ENCODE peak calls at places on chromosomes 6 and 20, in six cellular contexts. S, M, F, D, O and X are unnamed samples.

GRCh38 chr6:24524801-24525200 is 30.0 kb downstream of the ALDH5A1 start:
- DNase-seq in M (no peak), D (peak), O (no peak), S (no peak), F (no peak), X (peak)

GRCh38 chr20:8667306-8667705 is 401.6 kb upstream of the PLCB4 start:
- DNase-seq in F (no peak), D (no peak), O (no peak), M (no peak), S (no peak), X (no peak)

GRCh38 chr6:80269331-80269730 is 162.9 kb downstream of the BCKDHB start:
- DNase-seq in F (no peak), D (no peak), S (no peak), O (no peak), M (no peak), X (no peak)

GRCh38 chr6:148382856-148383255 is 40.2 kb downstream of the SASH1 start:
- DNase-seq in O (no peak), M (no peak), D (no peak), F (no peak), S (no peak), X (no peak)

GRCh38 chr6:36728289-36729168 is 30.9 kb downstream of the RAB44 start:
- DNase-seq in O (no peak), M (no peak), S (no peak), D (no peak), F (no peak), X (no peak)

GRCh38 chr20:3172933-3173581 is at the start of gene LZTS3:
- DNase-seq in O (peak), D (peak), S (peak), F (peak), M (no peak), X (peak)

GRCh38 chr20:51985013-51985415 is 182.7 kb upstream of the SALL4 start:
- DNase-seq in O (no peak), F (no peak), M (no peak), D (peak), S (no peak), X (peak)

GRCh38 chr6:127319686-127320085 is 23.7 kb downstream of the ECHDC1 start:
- DNase-seq in D (no peak), F (no peak), O (no peak), S (no peak), M (no peak), X (no peak)

GRCh38 chr6:138188278-138188923 is 26.7 kb downstream of the ARFGEF3 start:
- DNase-seq in M (no peak), O (no peak), F (no peak), D (no peak), S (no peak), X (no peak)

GRCh38 chr6:34339432-34339831 is 53.0 kb downstream of the NUDT3 start:
- DNase-seq in O (no peak), M (no peak), S (no peak), F (no peak), D (no peak), X (no peak)

DNA sequence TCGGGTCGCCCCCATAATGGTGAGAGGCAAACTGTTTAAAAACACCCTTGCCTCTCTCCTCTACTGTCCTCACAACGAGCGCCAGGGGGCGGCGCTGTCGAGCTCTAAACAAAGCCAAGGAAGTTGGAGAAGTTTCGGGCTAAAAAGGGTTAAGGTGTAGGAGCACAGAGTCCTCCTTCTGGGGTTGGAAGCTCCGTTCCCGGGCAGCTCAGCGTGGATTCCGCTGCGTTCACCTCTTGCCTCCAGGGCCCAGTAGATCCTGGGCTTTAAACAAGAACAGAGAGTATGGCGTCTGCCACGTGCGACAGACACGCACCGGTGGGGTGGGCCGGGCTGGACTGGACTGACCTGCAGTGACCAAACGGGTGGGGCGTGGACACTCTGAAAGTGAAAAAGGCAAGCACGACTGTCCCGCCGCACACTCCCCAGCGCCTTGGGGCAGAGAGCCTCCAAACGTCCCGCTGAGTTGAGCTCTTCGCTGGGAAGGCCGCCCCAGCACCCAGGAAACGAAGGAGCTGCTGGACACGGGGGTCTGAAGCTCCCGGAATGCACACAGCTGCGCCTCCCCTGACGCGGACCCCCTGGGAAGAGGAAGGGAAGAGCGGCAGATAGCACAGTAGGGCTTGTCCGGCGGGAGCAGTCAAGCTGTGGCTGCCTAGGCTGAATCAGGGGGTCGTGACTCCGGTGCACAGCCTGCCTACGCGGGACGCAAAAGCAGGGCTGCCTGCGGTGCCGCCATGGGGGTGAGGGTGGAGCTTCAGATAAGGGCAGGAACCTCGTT is 1.6 kb upstream of the THBD start:
- DNase-seq in M (peak), D (peak), O (no peak), F (peak), S (peak), X (peak)
- TF ChIP-seq POLR2A in M (peak), D (no peak), O (no peak), F (no peak), S (no peak), X (peak)

DNA sequence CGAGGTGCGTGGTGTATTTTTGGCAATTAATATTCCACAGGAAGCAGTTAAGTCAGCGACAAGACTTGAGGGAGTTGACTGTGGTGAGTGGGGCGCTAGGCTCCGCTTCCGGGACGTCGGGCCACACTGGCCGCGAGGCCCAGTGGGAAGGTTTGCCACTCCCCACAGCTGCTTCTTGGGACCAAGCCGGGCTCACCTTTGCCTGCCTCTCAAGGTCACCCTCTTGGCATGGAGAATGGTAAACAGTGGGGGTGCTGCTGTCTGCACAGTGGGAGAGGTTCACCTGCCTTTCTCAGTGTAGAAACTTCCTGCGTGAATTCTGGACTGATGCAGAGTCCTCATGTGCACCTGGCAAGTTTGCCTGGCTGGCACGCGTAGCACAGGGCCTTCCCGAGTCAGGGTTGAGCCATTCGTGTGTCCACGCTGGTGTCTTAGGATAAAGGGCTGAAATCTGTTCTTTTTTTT is 6.4 kb downstream of the OSBPL2 start:
- DNase-seq in O (no peak), D (no peak), M (no peak), S (no peak), F (no peak), X (peak)
- H3K4me3 ChIP-seq in O (no peak), D (no peak), M (no peak), S (no peak), F (no peak), X (no peak)

DNA sequence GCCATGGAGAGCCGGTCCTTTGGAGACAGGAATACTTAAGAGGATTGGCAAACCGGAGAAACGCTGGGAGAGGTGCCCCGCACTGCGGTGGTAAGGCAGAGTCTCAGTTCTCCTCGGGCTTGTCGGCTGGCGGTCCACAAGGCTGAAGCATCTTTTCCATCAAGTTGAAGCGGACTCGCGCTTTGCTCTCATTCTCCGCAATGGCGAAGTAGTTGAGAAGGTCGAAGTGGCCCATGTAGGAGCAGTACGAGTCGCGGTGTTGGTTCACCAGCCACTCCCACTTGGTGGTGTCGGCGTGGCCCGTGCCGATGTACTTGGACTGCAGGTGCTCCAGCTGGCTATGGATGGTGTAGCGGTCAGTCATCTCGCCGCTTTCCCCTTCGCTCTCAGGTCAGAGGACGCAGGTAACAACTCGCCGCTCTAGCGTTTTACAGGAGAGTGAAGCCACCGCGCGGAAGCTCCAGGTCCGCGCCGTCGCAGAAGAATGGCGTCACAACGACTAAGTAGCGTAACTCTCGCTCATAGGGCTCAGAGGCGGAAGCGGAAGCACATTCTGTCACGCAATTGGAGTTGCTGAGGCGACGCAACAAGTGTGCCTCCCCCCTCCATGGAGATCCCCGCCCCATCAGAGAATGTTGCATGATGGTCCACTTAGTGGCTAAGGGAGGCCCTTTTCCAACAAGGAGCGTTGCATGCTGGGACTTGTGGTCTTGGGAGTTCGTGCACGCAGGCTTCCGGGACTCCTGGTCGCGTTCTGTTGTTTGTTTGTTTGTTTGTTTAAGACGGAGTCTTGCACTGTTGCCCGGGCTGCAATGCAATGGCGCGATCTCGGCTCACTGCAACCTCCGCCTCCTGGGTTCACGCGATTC is at the start of gene SF3B5:
- DNase-seq in F (peak), O (peak), M (peak), D (peak), S (peak), X (peak)
- TF ChIP-seq POLR2A in F (peak), O (peak), M (peak), D (peak), S (peak), X (peak)

DNA sequence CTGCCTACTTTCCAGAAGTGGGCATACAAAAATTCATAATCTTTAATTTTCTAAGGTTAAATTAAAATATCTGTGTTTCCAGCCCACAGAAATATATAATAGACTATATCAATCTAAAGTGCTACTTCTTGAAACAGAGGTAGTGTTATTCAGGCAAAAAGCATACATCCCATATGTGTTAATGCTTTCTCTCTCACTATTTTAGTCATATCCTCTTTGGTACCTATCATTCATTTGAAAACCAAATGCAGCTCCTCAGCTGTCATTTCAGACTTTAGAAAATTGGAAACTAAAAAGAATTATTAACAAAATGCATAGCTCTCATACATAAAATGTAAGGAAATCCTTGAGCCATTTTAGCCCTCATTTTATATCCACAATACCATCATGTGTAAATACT is 925 bp downstream of the FHL5 start:
- DNase-seq in F (no peak), S (no peak), O (no peak), M (no peak), D (no peak), X (no peak)
- H3K4me3 ChIP-seq in F (peak), S (no peak), O (no peak), M (no peak), D (no peak), X (no peak)